ENCODE peak calls at places on chromosomes 4 and X, in four cellular contexts. Z is K562, Y is WTC11, P is A549. F is an unnamed sample.

GRCh38 chr4:75800972-75801371 is 76.6 kb downstream of the USO1 start:
- DNase-seq in Y (no peak), P (no peak), Z (no peak), F (peak)

GRCh38 chr4:13640149-13640671 is 12.7 kb upstream of the BOD1L1 start:
- DNase-seq in Y (peak), Z (no peak), P (no peak), F (peak)

GRCh38 chr4:124899997-124900396 is 187.5 kb upstream of the ANKRD50 start:
- DNase-seq in P (no peak), Y (no peak), Z (no peak), F (no peak)

GRCh38 chr4:2831611-2832308 is 11.9 kb upstream of the ADD1 start:
- DNase-seq in Y (no peak), P (no peak), Z (no peak), F (no peak)

GRCh38 chrX:117803463-117803862 is 313.1 kb downstream of the KLHL13 start:
- DNase-seq in Y (no peak), Z (no peak), P (no peak), F (no peak)

GRCh38 chrX:132482632-132483031 is 6.2 kb downstream of the MBNL3 start:
- DNase-seq in Z (no peak), Y (no peak), P (no peak), F (no peak)

GRCh38 chr4:137994858-137995257 is 247.3 kb downstream of the SLC7A11 start:
- DNase-seq in Z (no peak), P (no peak), Y (no peak), F (peak)

GRCh38 chrX:97065066-97065465 is 181.4 kb downstream of the RPA4 start:
- DNase-seq in P (no peak), Z (no peak), Y (no peak), F (no peak)

GRCh38 chrX:39199429-39199828 is 398.2 kb downstream of the MID1IP1 start:
- DNase-seq in Z (no peak), P (no peak), Y (no peak), F (no peak)

GRCh38 chrX:45758319-45758718 is 557.6 kb upstream of the DIPK2B start:
- DNase-seq in Y (no peak), Z (no peak), P (no peak), F (peak)

GRCh38 chr4:93791570-93792195 is 36.9 kb upstream of the ATOH1 start:
- DNase-seq in Z (peak), Y (peak), P (peak), F (peak)

GRCh38 chr4:168511780-168512467 is 15.1 kb downstream of the PALLD start:
- DNase-seq in Y (peak), Z (no peak), P (no peak), F (no peak)

DNA sequence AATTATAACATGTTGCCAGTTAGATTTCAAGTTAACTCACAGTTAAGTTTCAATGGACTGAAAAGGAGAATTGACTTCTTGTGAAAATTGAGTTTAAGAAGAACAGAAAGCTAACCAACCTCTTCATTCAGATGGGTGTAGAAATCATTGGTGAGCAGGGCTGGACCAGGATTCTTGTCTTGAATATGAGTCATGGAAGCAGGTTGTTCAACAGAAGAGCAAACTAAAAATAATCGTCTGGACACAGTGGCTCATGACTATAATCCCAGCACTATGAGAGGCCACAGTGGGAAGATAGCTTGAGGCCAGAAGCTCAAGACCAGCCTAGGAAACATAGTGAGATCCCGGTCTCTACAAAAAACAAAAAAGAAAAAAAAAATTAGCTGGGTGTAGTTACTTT is 98.2 kb downstream of the ARSJ start:
- DNase-seq in Y (no peak), P (no peak), Z (no peak), F (peak)
- TF ChIP-seq USF2 in Y (no peak), P (no peak), Z (no peak), F (no peak)

GRCh38 chr4:174156239-174156826 is 127.1 kb downstream of the FBXO8 start:
- DNase-seq in P (peak), Z (peak), Y (no peak), F (peak)

GRCh38 chr4:174152717-174153466 is 130.6 kb downstream of the FBXO8 start:
- DNase-seq in Z (no peak), P (no peak), Y (no peak), F (no peak)

GRCh38 chr4:174157106-174157607 is 126.3 kb downstream of the FBXO8 start:
- DNase-seq in Z (peak), Y (no peak), P (no peak), F (no peak)

GRCh38 chr4:174154455-174154854 is 129.0 kb downstream of the FBXO8 start:
- DNase-seq in P (peak), Z (no peak), Y (no peak), F (peak)
- TF ChIP-seq USF2 in P (no peak), Z (no peak), Y (no peak), F (no peak)

DNA sequence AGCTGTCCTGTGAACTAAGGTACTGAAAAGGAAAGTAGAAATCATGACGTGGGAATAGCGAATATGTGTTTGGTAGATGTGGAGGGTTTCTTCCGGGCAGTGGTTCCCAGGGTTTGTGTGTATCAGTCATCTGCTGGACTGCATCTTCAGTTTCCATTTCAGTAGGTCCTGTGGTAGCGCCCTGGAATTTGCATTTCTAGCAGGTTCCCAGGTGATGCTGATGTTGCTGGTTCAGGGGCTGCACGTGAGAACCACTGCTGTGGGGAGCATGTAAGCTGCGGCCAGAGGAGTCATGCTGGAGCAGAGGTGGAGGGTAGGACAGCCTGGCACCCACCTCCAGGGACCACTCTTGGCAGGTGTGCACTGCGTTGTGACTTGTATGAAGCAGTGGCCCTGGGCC is 47.1 kb downstream of the ARHGAP10 start:
- DNase-seq in P (no peak), Y (no peak), Z (no peak), F (no peak)
- TF ChIP-seq USF2 in P (no peak), Y (no peak), Z (no peak), F (no peak)

DNA sequence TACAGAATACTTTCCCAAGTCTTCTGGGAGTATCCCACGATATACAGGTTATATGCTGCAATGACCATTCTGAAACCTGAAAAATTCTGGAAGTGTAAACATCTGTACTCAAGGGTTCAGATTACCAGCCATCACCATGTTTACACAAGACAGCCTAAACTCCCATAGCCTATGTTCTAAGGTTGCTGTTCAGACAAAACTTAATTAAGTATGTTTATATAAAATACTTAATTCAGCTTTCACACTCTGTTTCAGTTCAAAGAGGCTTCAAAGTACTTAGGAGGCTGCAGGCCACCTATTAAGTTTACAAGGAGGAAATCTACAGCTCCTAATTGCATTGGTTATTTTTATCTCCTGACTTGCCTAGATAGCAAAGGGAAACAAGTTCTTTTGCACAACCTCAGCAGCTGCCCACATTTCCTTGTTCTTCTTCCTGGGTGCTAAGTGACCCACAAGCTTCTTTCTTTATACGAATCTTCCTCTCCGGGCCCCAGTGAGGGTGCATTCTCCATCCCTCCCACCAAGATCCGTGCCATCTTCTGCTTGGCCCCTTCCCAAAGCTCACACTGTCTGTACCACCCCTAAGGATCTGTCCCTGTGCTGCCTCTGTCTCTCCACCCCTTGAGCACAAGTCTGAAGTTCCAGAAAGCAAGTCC is 2.0 kb downstream of the GAK start:
- DNase-seq in Z (no peak), P (no peak), Y (no peak), F (peak)
- TF ChIP-seq USF2 in Z (no peak), P (no peak), Y (no peak), F (no peak)

GRCh38 chr4:67162692-67163091 is 382.6 kb downstream of the CENPC start:
- DNase-seq in P (no peak), Y (no peak), Z (no peak), F (no peak)

GRCh38 chr4:67158669-67159068 is 386.6 kb downstream of the CENPC start:
- DNase-seq in Z (no peak), Y (no peak), P (no peak), F (no peak)

GRCh38 chr4:67161311-67161710 is 384.0 kb downstream of the CENPC start:
- DNase-seq in Y (no peak), Z (no peak), P (no peak), F (no peak)

DNA sequence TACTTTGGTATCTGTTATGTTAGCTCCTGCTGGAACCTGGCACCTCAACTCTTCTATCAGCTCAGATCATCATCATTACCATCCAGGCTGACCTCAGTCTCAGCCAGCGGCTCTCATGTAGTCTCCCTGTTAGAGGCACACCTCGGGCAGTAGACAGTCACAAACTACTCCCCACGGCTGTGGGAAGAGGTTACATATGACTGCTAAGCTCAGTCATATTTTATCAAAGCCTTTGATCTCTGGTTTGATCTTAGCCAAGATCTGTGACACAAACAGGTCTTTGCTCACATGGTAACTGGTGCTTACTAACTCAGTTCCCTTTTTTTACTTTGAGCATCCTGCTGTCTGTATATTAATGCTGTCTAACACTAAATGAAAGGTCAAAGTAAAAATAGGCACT is 384.9 kb downstream of the CENPC start:
- DNase-seq in Y (no peak), P (no peak), Z (no peak), F (no peak)
- TF ChIP-seq USF2 in Y (no peak), P (no peak), Z (no peak), F (no peak)

DNA sequence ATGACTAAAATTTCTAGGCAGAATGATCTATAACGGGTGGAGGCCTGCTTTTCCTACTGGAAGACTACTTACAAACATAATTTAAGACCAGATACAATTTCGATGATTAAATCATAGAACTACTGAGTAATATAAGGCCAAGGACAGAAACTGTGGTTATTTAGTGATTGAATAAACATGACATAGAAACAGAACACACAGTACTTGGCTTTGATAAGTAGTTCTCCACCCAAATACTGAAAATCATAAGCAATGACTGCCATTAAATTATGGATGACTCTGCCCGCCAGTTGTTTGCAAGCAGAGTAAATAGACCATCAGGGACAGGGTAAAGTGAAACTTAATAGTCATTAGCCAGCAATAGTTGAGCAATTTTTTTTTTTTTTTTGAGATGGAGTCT is 17.2 kb upstream of the SMIM14 start:
- DNase-seq in Y (no peak), P (no peak), Z (no peak), F (peak)
- TF ChIP-seq USF2 in Y (no peak), P (no peak), Z (no peak), F (no peak)

GRCh38 chrX:13658602-13659001 is 5.7 kb downstream of the TCEANC start:
- DNase-seq in Y (no peak), P (peak), Z (peak), F (peak)

GRCh38 chrX:13659057-13659456 is 6.1 kb downstream of the TCEANC start:
- DNase-seq in Z (no peak), P (peak), Y (no peak), F (peak)

GRCh38 chrX:13664026-13664425 is 11.1 kb downstream of the TCEANC start:
- DNase-seq in Y (no peak), Z (no peak), P (no peak), F (no peak)

GRCh38 chrX:13661735-13662536 is 9.0 kb downstream of the TCEANC start:
- DNase-seq in Z (no peak), Y (no peak), P (no peak), F (no peak)

GRCh38 chrX:13662537-13662841 is 9.5 kb downstream of the TCEANC start:
- DNase-seq in P (no peak), Y (no peak), Z (no peak), F (peak)
- TF ChIP-seq USF2 in P (no peak), Y (no peak), Z (no peak), F (no peak)

GRCh38 chrX:26788402-26788998 is 572.5 kb downstream of the MAGEB5 start:
- DNase-seq in Y (no peak), P (no peak), Z (no peak), F (no peak)
- TF ChIP-seq USF2 in Y (no peak), P (no peak), Z (no peak), F (no peak)

GRCh38 chr4:77050962-77051361 is 24.8 kb downstream of the CCNI start:
- DNase-seq in Y (no peak), P (no peak), Z (no peak), F (no peak)

GRCh38 chr4:77047037-77047436 is 28.8 kb downstream of the CCNI start:
- DNase-seq in P (peak), Y (no peak), Z (peak), F (peak)

GRCh38 chr4:77052352-77052751 is 23.4 kb downstream of the CCNI start:
- DNase-seq in Z (peak), Y (peak), P (no peak), F (peak)
- TF ChIP-seq USF2 in Z (no peak), Y (no peak), P (no peak), F (no peak)